ENCODE peak calls at places on chromosome 21, in six cellular contexts. X is neuronal stem cell, V is H9, I is IMR-90, H is mesenchymal stem cell, U is H1. B is an unnamed sample.

GRCh38 chr21:15682977-15683376 is 46.8 kb upstream of the USP25 start:
- DNase-seq in X (no peak), V (no peak), I (peak), H (peak), U (no peak), B (no peak)

GRCh38 chr21:37073417-37074194 is 552 bp downstream of the TTC3 start:
- DNase-seq in X (no peak), V (no peak), I (peak), H (peak), U (no peak), B (peak)

GRCh38 chr21:14987370-14988170 is 77.2 kb downstream of the NRIP1 start:
- DNase-seq in X (no peak), V (no peak), I (no peak), H (no peak), U (no peak), B (no peak)

GRCh38 chr21:46297311-46298082 is 11.4 kb downstream of the YBEY start:
- DNase-seq in X (no peak), V (no peak), I (no peak), H (no peak), U (no peak), B (no peak)

GRCh38 chr21:18070392-18070791 is 174.2 kb upstream of the CHODL start:
- DNase-seq in X (no peak), V (no peak), I (no peak), H (peak), U (no peak), B (no peak)

GRCh38 chr21:37367301-37367757 is 756 bp downstream of the DYRK1A start:
- DNase-seq in X (no peak), V (no peak), I (no peak), H (no peak), U (no peak), B (no peak)

GRCh38 chr21:21230672-21231071 is 232.5 kb downstream of the NCAM2 start:
- DNase-seq in X (no peak), V (no peak), I (peak), H (no peak), U (no peak), B (no peak)

GRCh38 chr21:45579383-45580180 is 37.3 kb upstream of the SLC19A1 start:
- DNase-seq in X (no peak), V (no peak), I (no peak), H (peak), U (no peak), B (no peak)

GRCh38 chr21:46182548-46183336 is 1.5 kb downstream of the SPATC1L start:
- DNase-seq in X (no peak), V (peak), I (no peak), H (peak), U (no peak), B (no peak)

GRCh38 chr21:41365377-41366107 is 3.7 kb downstream of the MX2 start:
- DNase-seq in X (no peak), V (no peak), I (no peak), H (no peak), U (no peak), B (no peak)

GRCh38 chr21:20996421-20997307 is 1.5 kb upstream of the NCAM2 start:
- DNase-seq in X (peak), V (peak), I (peak), H (peak), U (no peak), B (no peak)

GRCh38 chr21:44880762-44881585 is 7.5 kb upstream of the PTTG1IP start:
- DNase-seq in X (no peak), V (no peak), I (peak), H (peak), U (no peak), B (peak)

GRCh38 chr21:45313015-45313414 is 25.3 kb upstream of the POFUT2 start:
- DNase-seq in X (no peak), V (no peak), I (no peak), H (no peak), U (no peak), B (no peak)

GRCh38 chr21:41926068-41926806 is 27.6 kb downstream of the C2CD2 start:
- DNase-seq in X (no peak), V (no peak), I (peak), H (peak), U (peak), B (peak)

GRCh38 chr21:41677671-41678015 is 89.2 kb downstream of the RIPK4 start:
- DNase-seq in X (no peak), V (no peak), I (no peak), H (no peak), U (no peak), B (no peak)

GRCh38 chr21:41977034-41977950 is 23.5 kb upstream of the C2CD2 start:
- DNase-seq in X (no peak), V (no peak), I (no peak), H (no peak), U (no peak), B (no peak)

GRCh38 chr21:15682182-15682895 is 47.4 kb upstream of the USP25 start:
- DNase-seq in X (no peak), V (no peak), I (peak), H (peak), U (no peak), B (peak)

GRCh38 chr21:34781508-34781907 is 112.7 kb downstream of the CLIC6 start:
- DNase-seq in X (no peak), V (no peak), I (no peak), H (no peak), U (no peak), B (no peak)

GRCh38 chr21:35217504-35218060 is 168.5 kb upstream of the RUNX1 start:
- DNase-seq in X (no peak), V (peak), I (peak), H (peak), U (peak), B (peak)

GRCh38 chr21:25518491-25518911 is 88.8 kb downstream of the MRPL39 start:
- DNase-seq in X (no peak), V (peak), I (no peak), H (peak), U (no peak), B (no peak)

GRCh38 chr21:43771698-43772367 is 4.3 kb downstream of the CSTB start:
- DNase-seq in X (no peak), V (no peak), I (no peak), H (peak), U (no peak), B (peak)

GRCh38 chr21:43774163-43774562 is 1.9 kb downstream of the CSTB start:
- DNase-seq in X (no peak), V (no peak), I (no peak), H (no peak), U (no peak), B (no peak)

GRCh38 chr21:43771199-43771675 is 4.9 kb downstream of the CSTB start:
- DNase-seq in X (no peak), V (no peak), I (no peak), H (peak), U (no peak), B (no peak)

GRCh38 chr21:43770066-43770655 is 5.9 kb downstream of the CSTB start:
- DNase-seq in X (no peak), V (no peak), I (no peak), H (no peak), U (no peak), B (no peak)

DNA sequence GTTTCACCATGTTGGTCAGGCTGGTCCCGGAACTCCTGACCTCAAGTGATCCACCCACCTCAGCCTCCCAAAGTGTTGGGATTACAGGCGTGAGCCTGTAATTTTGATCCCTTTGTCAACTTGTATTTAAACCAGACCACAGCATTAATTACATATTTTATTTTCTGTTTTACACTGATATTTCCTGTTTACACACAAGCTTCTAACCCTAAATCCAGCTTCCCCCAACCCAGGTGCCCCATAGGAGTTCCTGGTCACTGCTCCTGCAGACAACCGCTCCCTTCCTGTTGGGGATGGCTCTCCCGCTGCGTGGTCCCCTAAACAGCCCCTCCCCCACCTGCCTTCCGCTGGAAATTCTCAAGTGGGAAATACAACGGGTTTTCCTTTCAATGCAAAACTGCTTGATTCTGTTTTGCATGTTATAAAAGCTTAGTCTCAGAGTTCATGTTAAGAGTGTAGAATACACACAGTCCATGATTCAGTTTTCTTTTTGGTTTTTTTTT is 3.7 kb downstream of the CSTB start:
- DNase-seq in X (no peak), V (no peak), I (no peak), H (no peak), U (no peak), B (no peak)
- H3K14ac ChIP-seq in X (no peak), V (no peak), I (no peak), H (no peak), U (no peak), B (no peak)

GRCh38 chr21:42983102-42983501 is 8.7 kb downstream of the PKNOX1 start:
- DNase-seq in X (no peak), V (no peak), I (peak), H (no peak), U (no peak), B (no peak)

GRCh38 chr21:42980312-42980958 is 6.1 kb downstream of the PKNOX1 start:
- DNase-seq in X (no peak), V (no peak), I (no peak), H (no peak), U (no peak), B (no peak)

GRCh38 chr21:42980959-42981523 is 6.7 kb downstream of the PKNOX1 start:
- DNase-seq in X (no peak), V (no peak), I (no peak), H (no peak), U (no peak), B (no peak)

GRCh38 chr21:42983869-42984268 is 9.5 kb downstream of the PKNOX1 start:
- DNase-seq in X (no peak), V (no peak), I (no peak), H (no peak), U (no peak), B (no peak)

DNA sequence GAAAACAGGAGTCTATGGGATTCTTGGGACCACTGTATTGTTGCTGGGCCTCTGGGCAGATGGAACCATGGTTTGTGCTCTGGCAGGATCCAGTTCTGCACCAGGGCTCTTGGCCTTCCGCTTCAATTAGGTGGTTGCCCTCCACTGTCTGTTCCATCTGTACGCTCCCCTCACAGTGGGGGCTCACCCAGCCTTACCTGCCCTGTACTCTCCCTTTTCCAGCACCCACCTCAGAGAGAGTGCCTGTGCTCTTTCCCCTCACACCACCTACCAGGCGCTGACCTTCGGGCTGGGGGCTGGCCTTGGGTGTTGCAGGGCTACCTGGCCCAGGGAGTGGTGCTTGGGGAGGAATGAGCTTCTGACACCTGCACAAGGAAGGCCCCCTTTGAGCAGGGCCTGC is 7.5 kb downstream of the PKNOX1 start:
- DNase-seq in X (no peak), V (no peak), I (no peak), H (no peak), U (no peak), B (no peak)
- H3K23ac ChIP-seq in X (peak), V (no peak), I (no peak), H (peak), U (no peak), B (no peak)

GRCh38 chr21:39085843-39086415 is 97.3 kb downstream of the PSMG1 start:
- DNase-seq in X (no peak), V (no peak), I (no peak), H (no peak), U (no peak), B (no peak)
- H3K4ac ChIP-seq in X (no peak), V (no peak), I (peak), H (no peak), U (no peak), B (no peak)

GRCh38 chr21:33254766-33255165 is 11.4 kb upstream of the IL10RB start:
- DNase-seq in X (no peak), V (no peak), I (no peak), H (no peak), U (no peak), B (no peak)
- H3K14ac ChIP-seq in X (no peak), V (no peak), I (no peak), H (no peak), U (no peak), B (no peak)